ENCODE peak calls at places on chromosomes 6 and 20, in ten cellular contexts. S, F, Z, J, W, R, B, G, E and V are unnamed samples.

GRCh38 chr6:88287696-88288095 is 121.5 kb upstream of the CNR1 start:
- DNase-seq in S (no peak), F (no peak), Z (no peak), J (no peak), W (no peak), R (no peak), B (no peak), G (no peak), E (no peak), V (no peak)

GRCh38 chr6:70282906-70283461 is 19.9 kb downstream of the COL9A1 start:
- DNase-seq in S (no peak), F (no peak), Z (no peak), J (no peak), W (no peak), R (no peak), B (no peak), G (no peak), E (no peak), V (peak; percentile 62)

GRCh38 chr6:63644668-63645326 is 9.2 kb downstream of the PHF3 start:
- DNase-seq in S (no peak), F (peak; percentile 25), Z (no peak), J (peak; percentile 26), W (no peak), R (no peak), B (no peak), G (no peak), E (no peak), V (no peak)

GRCh38 chr6:21612067-21612745 is 18.7 kb downstream of the SOX4 start:
- DNase-seq in S (no peak), F (no peak), Z (no peak), J (no peak), W (no peak), R (no peak), B (no peak), G (no peak), E (no peak), V (no peak)

GRCh38 chr20:34703573-34704176 is 469 bp upstream of the TP53INP2 start:
- DNase-seq in S (no peak), F (peak; percentile 44), Z (peak; percentile 58), J (peak; percentile 38), W (no peak), R (peak; percentile 36), B (peak; percentile 38), G (peak; percentile 32), E (peak; percentile 55), V (no peak)

GRCh38 chr6:35015476-35015875 is 125.7 kb downstream of the TCP11 start:
- DNase-seq in S (no peak), F (no peak), Z (no peak), J (no peak), W (no peak), R (no peak), B (no peak), G (no peak), E (no peak), V (no peak)

GRCh38 chr6:108589244-108589730 is 28.6 kb downstream of the FOXO3 start:
- DNase-seq in S (peak; percentile 21), F (peak; percentile 91), Z (peak; percentile 65), J (peak; percentile 71), W (peak; percentile 65), R (peak; percentile 54), B (peak; percentile 78), G (peak; percentile 88), E (peak; percentile 85), V (peak; percentile 81)

GRCh38 chr6:129852257-129852858 is 8.8 kb downstream of the TMEM244 start:
- DNase-seq in S (no peak), F (no peak), Z (no peak), J (no peak), W (no peak), R (peak; percentile 55), B (no peak), G (no peak), E (no peak), V (no peak)

GRCh38 chr6:56339524-56339923 is 92.1 kb upstream of the COL21A1 start:
- DNase-seq in S (no peak), F (no peak), Z (no peak), J (no peak), W (no peak), R (no peak), B (no peak), G (no peak), E (no peak), V (no peak)

GRCh38 chr6:129774697-129775447 is 64.9 kb upstream of the ARHGAP18 start:
- DNase-seq in S (peak; percentile 23), F (peak; percentile 66), Z (peak; percentile 78), J (peak; percentile 71), W (peak; percentile 56), R (peak; percentile 81), B (peak; percentile 46), G (peak; percentile 73), E (peak; percentile 73), V (no peak)

GRCh38 chr6:157964139-157964538 is 17.5 kb upstream of the SYNJ2 start:
- DNase-seq in S (no peak), F (no peak), Z (no peak), J (no peak), W (no peak), R (no peak), B (no peak), G (no peak), E (no peak), V (no peak)

GRCh38 chr6:158068893-158069799 is 87.5 kb downstream of the SYNJ2 start:
- DNase-seq in S (peak; percentile 65), F (peak; percentile 92), Z (no peak), J (no peak), W (peak; percentile 82), R (no peak), B (peak; percentile 53), G (peak; percentile 59), E (peak; percentile 80), V (no peak)

GRCh38 chr6:65638047-65638831 is 68.8 kb downstream of the EYS start:
- DNase-seq in S (no peak), F (no peak), Z (no peak), J (no peak), W (no peak), R (peak; percentile 39), B (no peak), G (no peak), E (no peak), V (no peak)

GRCh38 chr6:43308990-43309477 is 408 bp upstream of the CRIP3 start:
- DNase-seq in S (no peak), F (no peak), Z (no peak), J (no peak), W (no peak), R (no peak), B (no peak), G (no peak), E (no peak), V (no peak)

GRCh38 chr6:43306086-43306485 is 2.5 kb downstream of the CRIP3 start:
- DNase-seq in S (no peak), F (no peak), Z (no peak), J (no peak), W (no peak), R (no peak), B (no peak), G (no peak), E (no peak), V (no peak)

GRCh38 chr6:43307451-43308100 is 1.1 kb downstream of the CRIP3 start:
- DNase-seq in S (no peak), F (no peak), Z (peak; percentile 86), J (no peak), W (no peak), R (no peak), B (no peak), G (no peak), E (no peak), V (peak; percentile 79)

GRCh38 chr6:43310137-43310536 is 1.5 kb upstream of the CRIP3 start:
- DNase-seq in S (no peak), F (no peak), Z (no peak), J (no peak), W (no peak), R (no peak), B (no peak), G (no peak), E (no peak), V (no peak)

DNA sequence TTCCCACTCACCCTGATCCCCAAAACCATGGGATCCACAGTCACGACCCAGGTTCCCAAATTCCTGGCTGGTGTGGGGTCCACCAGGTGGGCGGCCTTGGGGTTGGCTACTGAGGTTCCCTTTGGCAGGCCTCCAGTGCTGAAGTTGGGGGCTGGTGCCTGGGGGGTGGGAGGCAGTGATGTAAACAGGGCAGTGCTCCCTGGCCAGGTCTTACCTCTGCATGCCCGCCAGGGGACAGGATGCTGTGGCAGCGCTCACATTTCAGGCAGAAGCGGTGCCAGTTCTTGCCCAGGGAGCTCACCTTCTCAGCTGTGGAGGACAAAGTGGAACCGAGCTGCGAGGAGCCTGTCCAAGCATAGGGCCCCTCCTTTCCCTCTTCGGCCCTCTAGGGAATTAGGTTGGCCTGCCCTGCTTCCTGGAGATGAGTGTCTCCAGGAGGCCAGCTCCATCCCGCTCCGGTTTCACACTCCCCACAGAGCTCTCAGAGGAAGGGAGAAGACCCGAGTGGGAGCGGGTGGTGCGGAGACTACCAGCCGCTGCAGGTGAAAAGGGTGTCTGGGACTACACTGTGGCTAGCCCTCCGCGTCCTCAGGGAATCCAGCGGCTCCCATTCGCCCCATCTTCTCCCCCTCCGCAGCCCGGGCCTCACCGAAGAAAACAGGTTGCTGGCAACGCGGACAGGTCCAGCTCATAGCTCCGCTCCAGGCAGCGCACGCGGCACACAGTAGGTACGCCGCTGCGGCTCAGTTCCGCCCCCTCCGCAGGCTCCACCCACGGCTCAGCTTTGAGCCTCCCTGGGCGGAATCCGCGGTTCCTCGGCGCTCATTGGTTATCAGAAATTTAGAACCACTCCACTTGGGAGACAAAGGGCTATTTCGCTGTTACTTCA is at the start of gene CRIP3:
- DNase-seq in S (peak; percentile 15), F (peak; percentile 62), Z (peak; percentile 82), J (peak; percentile 61), W (no peak), R (peak; percentile 76), B (peak; percentile 28), G (peak; percentile 54), E (peak; percentile 34), V (peak; percentile 89)
- TF ChIP-seq CTCF in S (peak; percentile 23), F (peak; percentile 24), Z (peak; percentile 51), J (no peak), W (peak; percentile 12), R (no peak), B (no peak), G (peak; percentile 24), E (peak; percentile 27), V (peak; percentile 50)

GRCh38 chr6:24768361-24768760 is 6.4 kb upstream of the GMNN start:
- DNase-seq in S (no peak), F (no peak), Z (no peak), J (no peak), W (no peak), R (no peak), B (no peak), G (no peak), E (no peak), V (no peak)
- TF ChIP-seq POLR2A in S (no peak), F (no peak), Z (no peak), J (no peak), W (no peak), R (no peak), B (no peak), G (no peak), E (no peak), V (no peak)

GRCh38 chr6:139881728-139882211 is 507.3 kb upstream of the CITED2 start:
- DNase-seq in S (peak; percentile 13), F (no peak), Z (peak; percentile 46), J (no peak), W (no peak), R (peak; percentile 71), B (no peak), G (peak; percentile 43), E (no peak), V (no peak)
- TF ChIP-seq CTCF in S (peak; percentile 45), F (peak; percentile 56), Z (peak; percentile 54), J (peak; percentile 55), W (peak; percentile 75), R (peak; percentile 57), B (peak; percentile 22), G (peak; percentile 64), E (peak; percentile 73), V (peak; percentile 72)

GRCh38 chr6:27836783-27837635 is 75.2 kb downstream of the OR2B2 start:
- DNase-seq in S (no peak), F (peak; percentile 75), Z (peak; percentile 68), J (peak; percentile 47), W (peak; percentile 61), R (peak; percentile 92), B (peak; percentile 61), G (peak; percentile 70), E (peak; percentile 62), V (peak; percentile 87)
- TF ChIP-seq POLR2A in S (no peak), F (no peak), Z (peak; percentile 51), J (peak; percentile 6), W (peak; percentile 17), R (peak; percentile 52), B (peak; percentile 23), G (peak; percentile 66), E (no peak), V (no peak)